ENCODE peak calls at places on chromosomes 6 and 20, in eight cellular contexts. P is fibroblast of gingiva; Y is left lobe of liver; S is HS-5; L is NCI-H460; H is stimulated activated CD8-positive, alpha-beta memory T cell treated with anti-CD3 and anti-CD28 coated beads, Interleukin-15, amount 100 ng/mL, for 1 hour; F is GM04504; A is sciatic nerve. K is an unnamed sample.

GRCh38 chr6:127147576-127147975 is 29.1 kb downstream of the RSPO3 start:
- DNase-seq in S (no peak), H (no peak), L (no peak), Y (no peak), A (no peak), P (no peak), F (no peak), K (no peak)

GRCh38 chr6:111228094-111228493 is 140.8 kb downstream of the SLC16A10 start:
- DNase-seq in P (peak), H (no peak), A (no peak), F (no peak), L (no peak), S (no peak), Y (no peak), K (no peak)

GRCh38 chr6:165611294-165611693 is 51.7 kb downstream of the PDE10A start:
- DNase-seq in A (no peak), P (no peak), Y (no peak), L (no peak), H (no peak), S (no peak), F (no peak), K (no peak)

GRCh38 chr6:36139431-36139830 is 9.1 kb downstream of the MAPK13 start:
- DNase-seq in A (no peak), L (no peak), H (no peak), P (no peak), F (no peak), S (no peak), Y (no peak), K (no peak)

GRCh38 chr20:4956200-4956810 is 45.0 kb downstream of the SLC23A2 start:
- DNase-seq in F (no peak), Y (no peak), A (no peak), P (peak), L (peak), S (peak), H (no peak), K (no peak)

GRCh38 chr6:24779416-24779815 is 4.7 kb downstream of the GMNN start:
- DNase-seq in F (no peak), P (no peak), S (no peak), A (no peak), H (no peak), Y (no peak), L (no peak), K (no peak)

GRCh38 chr6:50834929-50835328 is 16.3 kb downstream of the TFAP2B start:
- DNase-seq in S (no peak), F (no peak), Y (no peak), P (no peak), L (no peak), A (no peak), H (no peak), K (no peak)

GRCh38 chr6:37822851-37823682 is 3.5 kb downstream of the ZFAND3 start:
- DNase-seq in Y (no peak), S (no peak), P (peak), F (no peak), H (no peak), A (no peak), L (no peak), K (no peak)

GRCh38 chr6:108020438-108021116 is 54.0 kb downstream of the OSTM1 start:
- DNase-seq in F (no peak), P (no peak), Y (no peak), H (no peak), A (no peak), S (no peak), L (no peak), K (no peak)